ENCODE peak calls at places on chromosomes 13 and 19, in four cellular contexts. Y is aorta; L is stomach; N is CD4-positive, CD25-positive, alpha-beta regulatory T cell. G is an unnamed sample. For H3K36me3, the result is how much of the 10 kb centered on the place peaks cover.

GRCh38 chr13:61029064-61029463 is 386.6 kb downstream of the PCDH20 start:
- DNase-seq in Y (no peak), L (no peak), N (no peak), G (no peak)

GRCh38 chr13:94583926-94584325 is 12.0 kb downstream of the TGDS start:
- DNase-seq in Y (no peak), L (no peak), N (no peak), G (no peak)

GRCh38 chr13:77536358-77536757 is 852 bp downstream of the SCEL start:
- DNase-seq in Y (no peak), L (no peak), N (no peak), G (no peak)

GRCh38 chr13:75792526-75793187 is 156.5 kb downstream of the LMO7 start:
- DNase-seq in Y (no peak), L (no peak), N (no peak), G (no peak)

GRCh38 chr13:46317120-46317519 is 69.9 kb downstream of the RUBCNL start:
- DNase-seq in Y (no peak), L (no peak), N (no peak), G (no peak)

GRCh38 chr13:77789386-77789785 is 91.9 kb downstream of the SLAIN1 start:
- DNase-seq in Y (no peak), L (no peak), N (no peak), G (no peak)

GRCh38 chr13:26254583-26255102 is 714 bp downstream of the CDK8 start:
- DNase-seq in Y (peak), L (peak), N (peak), G (peak)

GRCh38 chr19:47615714-47616113 is 6.8 kb downstream of the BICRA start:
- DNase-seq in Y (no peak), L (no peak), N (no peak), G (no peak)

GRCh38 chr13:93466502-93467036 is 240.0 kb downstream of the GPC6 start:
- DNase-seq in Y (no peak), L (no peak), N (no peak), G (no peak)

GRCh38 chr13:86201477-86201876 is 402.3 kb upstream of the SLITRK6 start:
- DNase-seq in Y (no peak), L (no peak), N (peak), G (no peak)

GRCh38 chr19:34041922-34042521 is 130.3 kb upstream of the LSM14A start:
- DNase-seq in Y (peak), L (peak), N (peak), G (peak)

GRCh38 chr19:45638930-45639729 is at the start of gene EML2:
- DNase-seq in Y (no peak), L (peak), N (peak), G (peak)

GRCh38 chr19:44924243-44924725 is 9.9 kb downstream of the APOC1 start:
- DNase-seq in Y (no peak), L (no peak), N (no peak), G (no peak)

GRCh38 chr13:90793261-90793785 is 554.2 kb upstream of the MIR17HG start:
- DNase-seq in Y (no peak), L (no peak), N (no peak), G (peak)

GRCh38 chr13:73189365-73189764 is 130.6 kb downstream of the KLF5 start:
- DNase-seq in Y (no peak), L (no peak), N (no peak), G (no peak)

GRCh38 chr19:50384685-50385535 is 763 bp downstream of the POLD1 start:
- DNase-seq in Y (no peak), L (no peak), N (no peak), G (peak)

GRCh38 chr13:44049546-44049945 is 169.8 kb downstream of the LACC1 start:
- DNase-seq in Y (no peak), L (no peak), N (no peak), G (no peak)

GRCh38 chr13:41064493-41064892 is 3.2 kb downstream of the WBP4 start:
- DNase-seq in Y (no peak), L (no peak), N (no peak), G (peak)

GRCh38 chr19:5914946-5915781 is 1.1 kb downstream of the CAPS start:
- DNase-seq in Y (no peak), L (peak), N (no peak), G (no peak)
- H3K36me3 ChIP-seq in Y (under half), L (half or more), N (under half), G (under half)

DNA sequence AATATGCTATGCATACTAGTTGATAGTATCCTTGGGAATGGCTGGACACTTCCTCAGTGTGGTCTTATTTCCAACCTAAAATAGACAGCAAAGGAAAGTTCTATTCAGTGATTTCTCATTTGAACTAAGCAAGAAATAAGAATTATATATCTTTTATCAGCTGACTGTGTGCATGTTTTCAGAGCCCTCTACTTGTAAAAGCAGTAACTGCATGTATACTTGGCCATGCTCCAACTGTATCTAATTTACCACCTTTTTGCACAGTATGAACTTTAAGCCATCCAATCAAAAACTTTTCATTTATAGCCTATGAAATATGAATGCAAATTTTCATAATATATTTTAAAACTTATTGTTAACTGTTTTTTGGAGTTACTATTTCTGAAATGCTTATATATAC is 136.4 kb upstream of the PCDH9 start:
- DNase-seq in Y (no peak), L (no peak), N (no peak), G (peak)
- H3K36me3 ChIP-seq in Y (under half), L (under half), N (under half), G (under half)

DNA sequence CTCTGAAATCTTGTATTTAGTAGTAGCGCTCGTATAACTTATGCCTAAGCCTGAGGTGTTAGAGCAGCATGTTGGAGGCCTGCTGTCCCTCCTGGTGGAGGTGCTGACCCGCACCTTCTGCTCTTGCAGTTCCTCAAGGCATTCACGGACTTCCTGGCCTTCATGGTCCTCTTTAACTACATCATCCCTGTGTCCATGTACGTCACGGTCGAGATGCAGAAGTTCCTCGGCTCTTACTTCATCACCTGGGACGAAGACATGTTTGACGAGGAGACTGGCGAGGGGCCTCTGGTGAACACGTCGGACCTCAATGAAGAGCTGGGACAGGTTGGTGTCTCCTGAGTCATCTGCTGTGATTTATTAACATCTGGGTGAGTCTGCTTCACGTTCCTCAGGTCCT is 136.7 kb downstream of the ATP11A start:
- DNase-seq in Y (no peak), L (no peak), N (no peak), G (no peak)
- H3K36me3 ChIP-seq in Y (under half), L (half or more), N (half or more), G (under half)

GRCh38 chr19:54129617-54129996 is 8.0 kb upstream of the CNOT3 start:
- DNase-seq in Y (no peak), L (no peak), N (no peak), G (no peak)
- H3K36me3 ChIP-seq in Y (under half), L (half or more), N (under half), G (under half)

DNA sequence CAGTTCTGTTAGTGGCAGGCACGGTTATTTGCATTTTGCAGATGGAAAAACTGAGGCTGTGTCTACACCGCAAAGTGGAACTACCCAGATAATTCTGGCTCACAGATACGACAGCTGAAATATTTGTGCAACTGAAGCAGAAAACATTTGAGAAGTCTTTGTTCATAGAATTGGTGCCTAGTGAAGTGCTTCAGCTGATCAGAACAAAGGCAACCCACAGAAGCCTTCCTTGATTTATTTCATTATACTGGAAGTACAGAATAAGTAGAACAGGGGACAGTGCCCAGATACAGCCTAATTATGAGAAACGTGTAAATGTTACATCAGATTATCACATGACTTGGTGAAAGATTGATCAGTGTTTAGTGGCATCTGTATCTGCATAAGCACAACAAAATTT is 73.4 kb upstream of the RAP2A start:
- DNase-seq in Y (no peak), L (no peak), N (no peak), G (no peak)
- H3K36me3 ChIP-seq in Y (under half), L (under half), N (under half), G (under half)

GRCh38 chr19:1634242-1634937 is 18.0 kb downstream of the TCF3 start:
- DNase-seq in Y (no peak), L (no peak), N (no peak), G (no peak)

GRCh38 chr19:1631557-1632100 is 20.8 kb downstream of the TCF3 start:
- DNase-seq in Y (no peak), L (no peak), N (no peak), G (no peak)

GRCh38 chr19:1634938-1635243 is 17.5 kb downstream of the TCF3 start:
- DNase-seq in Y (no peak), L (no peak), N (no peak), G (no peak)

GRCh38 chr19:1632462-1633268 is 19.8 kb downstream of the TCF3 start:
- DNase-seq in Y (no peak), L (no peak), N (no peak), G (no peak)

DNA sequence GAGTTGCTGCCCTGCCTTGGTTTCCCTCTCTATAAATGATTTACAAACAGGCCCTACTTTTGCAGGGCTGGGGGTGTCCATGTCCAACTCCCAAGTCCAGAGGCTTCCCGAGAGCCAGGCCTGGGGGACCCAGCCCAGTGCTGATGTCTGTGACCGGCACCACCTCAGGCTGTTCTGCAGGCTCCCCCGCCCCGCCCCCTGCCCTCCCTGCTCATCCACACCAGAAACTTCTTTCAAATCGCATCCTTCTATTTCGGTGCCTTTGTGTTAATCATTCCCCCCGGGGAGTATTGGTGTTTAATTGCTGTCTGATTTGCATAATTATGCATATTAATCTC is 19.2 kb downstream of the TCF3 start:
- DNase-seq in Y (no peak), L (no peak), N (no peak), G (no peak)
- H3K36me3 ChIP-seq in Y (under half), L (half or more), N (under half), G (under half)

GRCh38 chr13:20984879-20985278 is 76.5 kb downstream of the LATS2 start:
- DNase-seq in Y (no peak), L (no peak), N (no peak), G (no peak)
- H3K36me3 ChIP-seq in Y (under half), L (half or more), N (under half), G (under half)

GRCh38 chr13:33105387-33106005 is 89.3 kb downstream of the KL start:
- DNase-seq in Y (no peak), L (no peak), N (no peak), G (no peak)
- H3K36me3 ChIP-seq in Y (under half), L (half or more), N (under half), G (under half)

GRCh38 chr19:11617207-11618062 is 20.2 kb downstream of the ZNF627 start:
- DNase-seq in Y (no peak), L (no peak), N (no peak), G (peak)
- H3K36me3 ChIP-seq in Y (under half), L (half or more), N (under half), G (under half)